ENCODE peak calls at places on chromosomes 3 and 15, in six cellular contexts. Z is mesothelial cell of epicardium, M is fibroblast of mammary gland, Q is BJ, F is psoas muscle, P is omental fat pad. H is an unnamed sample.

GRCh38 chr3:194042947-194043346 is 93.0 kb upstream of the HES1 start:
- DNase-seq in Z (no peak), M (peak; percentile 87), Q (peak; percentile 15), F (no peak), P (no peak), H (no peak)

GRCh38 chr3:50627407-50628051 is 10.6 kb downstream of the MAPKAPK3 start:
- DNase-seq in Z (no peak), M (peak; percentile 89), Q (no peak), F (peak; percentile 83), P (no peak), H (no peak)

GRCh38 chr3:108329087-108329486 is 32.7 kb downstream of the HHLA2 start:
- DNase-seq in Z (no peak), M (no peak), Q (no peak), F (no peak), P (no peak), H (no peak)

GRCh38 chr3:134652409-134652831 is 1.6 kb upstream of the KY start:
- DNase-seq in Z (no peak), M (peak; percentile 72), Q (no peak), F (no peak), P (no peak), H (no peak)

GRCh38 chr3:85821130-85821756 is 862.5 kb downstream of the CADM2 start:
- DNase-seq in Z (no peak), M (no peak), Q (no peak), F (no peak), P (no peak), H (no peak)

GRCh38 chr3:126540946-126541627 is 17.1 kb downstream of the CHST13 start:
- DNase-seq in Z (peak; percentile 7), M (no peak), Q (no peak), F (no peak), P (peak; percentile 16), H (no peak)

GRCh38 chr3:55746808-55747413 is 259.8 kb upstream of the WNT5A start:
- DNase-seq in Z (no peak), M (peak; percentile 36), Q (no peak), F (no peak), P (no peak), H (no peak)

GRCh38 chr15:69526086-69526485 is 73.5 kb downstream of the RPLP1 start:
- DNase-seq in Z (no peak), M (peak; percentile 10), Q (no peak), F (peak; percentile 39), P (no peak), H (no peak)

GRCh38 chr3:70049761-70050160 is 50.2 kb downstream of the SAMMSON start:
- DNase-seq in Z (no peak), M (peak; percentile 36), Q (no peak), F (no peak), P (no peak), H (no peak)

GRCh38 chr15:55254916-55255679 is 34.5 kb downstream of the RAB27A start:
- DNase-seq in Z (no peak), M (no peak), Q (no peak), F (no peak), P (no peak), H (no peak)

GRCh38 chr3:52873433-52874159 is 23.8 kb downstream of the STIMATE start:
- DNase-seq in Z (no peak), M (peak; percentile 81), Q (no peak), F (no peak), P (no peak), H (no peak)

GRCh38 chr3:143970773-143971366 is 753 bp upstream of the DIPK2A start:
- DNase-seq in Z (peak; percentile 39), M (peak; percentile 38), Q (no peak), F (peak; percentile 60), P (no peak), H (no peak)

GRCh38 chr3:46910166-46910760 is 32.7 kb downstream of the PTH1R start:
- DNase-seq in Z (no peak), M (no peak), Q (no peak), F (peak; percentile 12), P (no peak), H (no peak)

GRCh38 chr3:98612587-98612986 is 19.2 kb upstream of the CPOX start:
- DNase-seq in Z (no peak), M (no peak), Q (no peak), F (no peak), P (no peak), H (no peak)

GRCh38 chr3:34256021-34256420 is 457.6 kb downstream of the PDCD6IP start:
- DNase-seq in Z (no peak), M (no peak), Q (no peak), F (no peak), P (no peak), H (no peak)

GRCh38 chr3:160369784-160370183 is 29.2 kb downstream of the IFT80 start:
- DNase-seq in Z (no peak), M (no peak), Q (no peak), F (no peak), P (no peak), H (no peak)

GRCh38 chr15:74433592-74434259 is at the start of gene SEMA7A:
- DNase-seq in Z (peak; percentile 45), M (peak; percentile 68), Q (no peak), F (peak; percentile 83), P (no peak), H (peak; percentile 98)

GRCh38 chr15:94306700-94307650 is 75.6 kb downstream of the MCTP2 start:
- DNase-seq in Z (no peak), M (peak; percentile 65), Q (no peak), F (no peak), P (no peak), H (no peak)

GRCh38 chr3:131602011-131602779 is 99.4 kb upstream of the MRPL3 start:
- DNase-seq in Z (no peak), M (no peak), Q (no peak), F (no peak), P (no peak), H (no peak)

GRCh38 chr3:97821413-97821809 is 400 bp upstream of the CRYBG3 start:
- DNase-seq in Z (peak; percentile 19), M (peak; percentile 47), Q (no peak), F (peak; percentile 49), P (no peak), H (no peak)

GRCh38 chr3:128841926-128842920 is 37.2 kb upstream of the ACAD9 start:
- DNase-seq in Z (no peak), M (no peak), Q (no peak), F (no peak), P (no peak), H (no peak)

GRCh38 chr15:63277044-63277892 is at the start of gene APH1B:
- DNase-seq in Z (peak; percentile 72), M (no peak), Q (peak; percentile 13), F (peak; percentile 85), P (peak; percentile 45), H (peak; percentile 55)

GRCh38 chr3:17846466-17846865 is 104.0 kb upstream of the TBC1D5 start:
- DNase-seq in Z (no peak), M (no peak), Q (no peak), F (no peak), P (no peak), H (no peak)

GRCh38 chr3:55907616-55908015 is 420.5 kb upstream of the WNT5A start:
- DNase-seq in Z (no peak), M (no peak), Q (no peak), F (no peak), P (no peak), H (no peak)

GRCh38 chr3:123951522-123952447 is 9.2 kb downstream of the CCDC14 start:
- DNase-seq in Z (no peak), M (no peak), Q (no peak), F (no peak), P (no peak), H (no peak)

GRCh38 chr15:92005154-92005553 is 151.6 kb downstream of the SLCO3A1 start:
- DNase-seq in Z (no peak), M (no peak), Q (no peak), F (no peak), P (no peak), H (no peak)

GRCh38 chr3:182925330-182925943 is 54.9 kb downstream of the DCUN1D1 start:
- DNase-seq in Z (no peak), M (peak; percentile 75), Q (no peak), F (peak; percentile 40), P (no peak), H (no peak)

GRCh38 chr3:51176923-51177322 is 208.2 kb upstream of the MANF start:
- DNase-seq in Z (no peak), M (no peak), Q (no peak), F (no peak), P (no peak), H (no peak)

GRCh38 chr3:58628823-58629562 is 37.6 kb downstream of the FAM3D start:
- DNase-seq in Z (no peak), M (peak; percentile 99), Q (peak; percentile 93), F (no peak), P (no peak), H (no peak)
- TF ChIP-seq CTCF in Z (no peak), M (peak; percentile 11), Q (no peak), F (no peak), P (no peak), H (no peak)

DNA sequence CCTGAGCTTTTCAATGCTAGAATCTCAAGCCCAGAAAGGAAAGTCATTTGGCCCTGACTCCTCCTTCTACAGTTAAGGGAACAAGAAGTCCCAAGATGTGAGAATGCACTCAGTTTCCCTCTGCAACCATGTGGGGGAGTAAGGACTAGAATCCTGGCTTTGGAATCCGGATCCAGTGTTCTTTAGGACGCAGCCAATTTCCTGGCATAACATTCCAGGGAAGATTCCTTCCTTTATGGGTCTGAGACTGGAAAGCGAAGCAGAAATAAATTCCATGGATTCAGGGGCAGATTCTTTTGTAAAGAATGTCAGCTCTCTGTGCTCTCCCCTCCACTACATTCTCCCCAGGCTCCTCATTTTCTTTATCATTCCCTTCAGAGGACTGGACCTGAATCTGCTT is 151.8 kb upstream of the SOX14 start:
- DNase-seq in Z (no peak), M (no peak), Q (no peak), F (no peak), P (no peak), H (no peak)
- TF ChIP-seq CTCF in Z (no peak), M (no peak), Q (no peak), F (no peak), P (no peak), H (no peak)

GRCh38 chr15:77031376-77032050 is 36.6 kb downstream of the PSTPIP1 start:
- DNase-seq in Z (peak; percentile 10), M (no peak), Q (no peak), F (no peak), P (no peak), H (no peak)
- TF ChIP-seq CTCF in Z (no peak), M (no peak), Q (no peak), F (peak; percentile 12), P (no peak), H (no peak)

DNA sequence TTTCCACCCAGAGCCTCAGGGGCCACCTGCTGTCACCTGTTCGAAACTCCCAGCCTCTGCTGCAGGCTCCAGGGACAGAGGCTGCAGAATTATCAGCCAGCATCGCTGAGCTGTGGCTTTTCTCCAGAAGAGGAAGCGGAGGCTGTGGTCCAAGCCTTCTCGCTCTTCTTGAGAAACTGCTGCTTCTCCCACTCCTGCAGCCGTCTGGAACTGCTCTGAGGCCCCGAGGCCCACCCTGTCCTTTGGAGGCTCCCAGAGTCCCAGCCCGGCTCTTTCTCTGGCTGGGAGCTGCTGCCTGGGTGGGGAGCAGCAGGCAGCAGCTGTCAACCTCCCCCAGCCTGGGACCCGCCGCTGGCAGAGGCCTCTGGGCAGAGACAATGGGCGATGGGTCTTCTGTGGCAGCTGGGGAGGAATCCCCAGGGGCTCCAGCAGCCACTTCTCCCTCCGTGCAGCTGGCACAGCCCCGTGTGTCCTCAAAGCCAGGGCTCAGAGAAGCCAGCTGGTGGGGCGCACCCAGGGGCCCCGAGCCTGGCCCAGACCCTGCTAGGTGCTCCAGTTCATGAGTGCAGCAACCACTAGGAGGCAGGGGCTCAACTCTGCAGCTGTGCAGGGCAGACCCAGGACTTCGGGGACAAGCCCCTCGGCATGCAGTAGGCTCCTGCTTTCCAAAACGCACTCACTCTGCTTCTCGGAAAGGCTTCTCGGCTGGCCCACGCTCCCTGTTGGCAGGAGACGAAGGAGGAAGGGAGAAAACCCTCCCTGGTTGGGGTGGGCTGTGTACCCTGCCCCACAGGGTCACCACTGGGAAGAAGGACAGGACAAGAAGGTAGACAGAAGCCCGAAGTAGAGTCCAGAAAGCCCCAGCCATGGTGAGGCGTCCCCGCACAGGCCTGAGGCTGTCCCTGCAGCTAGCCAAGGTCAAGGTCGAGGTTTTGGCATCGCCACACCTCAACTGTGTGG is 49.9 kb upstream of the FURIN start:
- DNase-seq in Z (no peak), M (no peak), Q (no peak), F (no peak), P (no peak), H (peak; percentile 74)
- TF ChIP-seq CTCF in Z (no peak), M (peak; percentile 6), Q (no peak), F (no peak), P (no peak), H (peak; percentile 23)